ENCODE peak calls at places on chromosomes 16 and 17, in five cellular contexts. U is AG04450, T is GM23338, E is mesenchymal stem cell, C is cardiac muscle cell. B is an unnamed sample.

GRCh38 chr17:28330671-28331070 is 4.6 kb downstream of the IFT20 start:
- DNase-seq in U (no peak), E (no peak), T (no peak), C (no peak), B (no peak)

GRCh38 chr17:42132941-42133340 is 10.3 kb downstream of the HSPB9 start:
- DNase-seq in T (no peak), E (peak; percentile 91), U (no peak), C (peak; percentile 80), B (no peak)

GRCh38 chr16:13529193-13529982 is 390.6 kb upstream of the ERCC4 start:
- DNase-seq in U (no peak), C (no peak), T (no peak), E (no peak), B (peak; percentile 30)

GRCh38 chr16:54171855-54172537 is 114.6 kb downstream of the IRX3 start:
- DNase-seq in T (peak; percentile 45), E (peak; percentile 11), U (peak; percentile 10), C (peak; percentile 68), B (peak; percentile 50)

GRCh38 chr16:68985855-68986254 is 119.6 kb upstream of the HAS3 start:
- DNase-seq in T (no peak), E (peak; percentile 47), C (peak; percentile 48), U (peak; percentile 39), B (no peak)

GRCh38 chr16:23432176-23433128 is 20.5 kb downstream of the COG7 start:
- DNase-seq in E (no peak), U (no peak), C (no peak), T (no peak), B (no peak)

GRCh38 chr17:48048321-48049140 is at the start of gene NFE2L1:
- DNase-seq in C (peak; percentile 95), E (peak; percentile 95), U (peak; percentile 72), T (peak; percentile 89), B (peak; percentile 93)

GRCh38 chr17:4020096-4020495 is 55.9 kb upstream of the ATP2A3 start:
- DNase-seq in E (no peak), C (no peak), T (no peak), U (no peak), B (no peak)

GRCh38 chr17:13016881-13017622 is 775 bp downstream of the ELAC2 start:
- DNase-seq in U (no peak), T (no peak), E (peak; percentile 59), C (peak; percentile 19), B (no peak)

GRCh38 chr17:67021196-67021595 is 23.2 kb upstream of the CACNG1 start:
- DNase-seq in T (no peak), C (no peak), U (no peak), E (no peak), B (no peak)

GRCh38 chr17:30084773-30085172 is 31.8 kb upstream of the NSRP1 start:
- DNase-seq in T (no peak), C (no peak), U (no peak), E (no peak), B (no peak)

GRCh38 chr17:31511583-31511982 is 120.1 kb downstream of the RAB11FIP4 start:
- DNase-seq in U (no peak), E (no peak), C (no peak), T (no peak), B (no peak)

GRCh38 chr17:74491645-74492044 is 25.2 kb downstream of the CD300A start:
- DNase-seq in T (no peak), C (no peak), E (no peak), U (no peak), B (no peak)

GRCh38 chr16:65445313-65446260 is 323.7 kb upstream of the CDH11 start:
- DNase-seq in T (no peak), C (peak; percentile 7), U (no peak), E (no peak), B (no peak)

GRCh38 chr17:42642377-42642776 is 16.7 kb upstream of the TUBG2 start:
- DNase-seq in U (no peak), C (no peak), E (no peak), T (peak; percentile 53), B (no peak)

GRCh38 chr17:77131919-77132318 is 8.8 kb upstream of the SEC14L1 start:
- DNase-seq in T (no peak), E (peak; percentile 95), U (no peak), C (peak; percentile 81), B (peak; percentile 67)

GRCh38 chr17:76480676-76481075 is 13.3 kb downstream of the AANAT start:
- DNase-seq in T (no peak), C (peak; percentile 22), E (no peak), U (no peak), B (no peak)

GRCh38 chr16:81861915-81862314 is 82.8 kb downstream of the PLCG2 start:
- DNase-seq in C (no peak), U (no peak), T (no peak), E (no peak), B (no peak)

GRCh38 chr17:42459983-42460300 is 1.3 kb downstream of the ATP6V0A1 start:
- DNase-seq in U (no peak), C (peak; percentile 63), E (peak; percentile 81), T (no peak), B (peak; percentile 33)

GRCh38 chr16:25996052-25996451 is 304.3 kb downstream of the HS3ST4 start:
- DNase-seq in U (no peak), E (no peak), C (no peak), T (peak; percentile 41), B (no peak)

GRCh38 chr16:31181102-31181830 is 1.3 kb downstream of the FUS start:
- DNase-seq in E (peak; percentile 46), C (peak; percentile 53), U (no peak), T (no peak), B (peak; percentile 38)

GRCh38 chr16:85649978-85650863 is 37.1 kb downstream of the GSE1 start:
- DNase-seq in T (no peak), C (no peak), U (no peak), E (no peak), B (no peak)

GRCh38 chr17:4230142-4230541 is 33.6 kb downstream of the ANKFY1 start:
- DNase-seq in E (peak; percentile 99), T (peak; percentile 35), U (peak; percentile 93), C (peak; percentile 99), B (peak; percentile 86)

GRCh38 chr17:29640413-29640812 is 17.7 kb upstream of the CORO6 start:
- DNase-seq in C (peak; percentile 57), U (peak; percentile 27), T (no peak), E (peak; percentile 50), B (no peak)

GRCh38 chr16:23302045-23302956 is at the start of gene SCNN1B:
- DNase-seq in T (peak; percentile 71), U (no peak), C (no peak), E (no peak), B (no peak)

GRCh38 chr17:79111097-79111496 is 36.5 kb downstream of the ENGASE start:
- DNase-seq in T (no peak), E (no peak), U (no peak), C (no peak), B (no peak)

GRCh38 chr16:84606081-84606875 is 11.6 kb downstream of the COTL1 start:
- DNase-seq in T (no peak), U (no peak), E (no peak), C (no peak), B (no peak)

GRCh38 chr17:61551255-61551742 is 39.7 kb downstream of the NACA2 start:
- DNase-seq in E (peak; percentile 57), C (peak; percentile 69), U (no peak), T (peak; percentile 61), B (peak; percentile 63)

GRCh38 chr17:77737442-77738265 is 220.8 kb upstream of the TNRC6C start:
- DNase-seq in C (no peak), E (no peak), T (no peak), U (no peak), B (no peak)

GRCh38 chr16:68954871-68955635 is 111.7 kb downstream of the TANGO6 start:
- DNase-seq in U (no peak), E (no peak), C (no peak), T (no peak), B (no peak)

GRCh38 chr17:43871947-43872690 is 25.1 kb downstream of the CD300LG start:
- DNase-seq in C (no peak), E (no peak), T (no peak), U (no peak), B (no peak)

GRCh38 chr17:43874293-43874692 is 27.3 kb downstream of the CD300LG start:
- DNase-seq in C (no peak), U (no peak), T (no peak), E (no peak), B (peak; percentile 49)

GRCh38 chr17:43873091-43873490 is 26.1 kb downstream of the CD300LG start:
- DNase-seq in E (no peak), C (no peak), U (no peak), T (peak; percentile 56), B (no peak)

GRCh38 chr17:43875476-43876147 is 28.6 kb downstream of the CD300LG start:
- DNase-seq in T (no peak), C (no peak), U (no peak), E (no peak), B (no peak)

DNA sequence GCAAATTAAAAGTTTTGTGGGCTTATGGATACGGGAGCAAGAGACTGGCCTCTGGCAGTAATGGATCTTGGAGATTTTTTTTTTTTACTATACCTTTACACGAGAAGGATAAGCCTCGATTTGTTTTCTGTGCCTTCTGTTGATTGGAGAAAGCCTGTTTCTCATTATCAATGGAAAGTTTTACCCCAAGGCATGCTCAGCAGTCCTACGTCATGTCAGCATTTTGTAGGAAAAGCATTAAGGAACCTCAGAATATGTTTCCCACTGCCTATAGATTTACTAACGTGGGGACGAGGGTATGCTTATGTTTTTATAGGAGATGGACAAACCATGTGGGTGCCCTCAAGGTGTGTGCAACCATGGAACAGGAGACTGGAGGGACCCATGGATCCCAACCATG is 26.8 kb downstream of the CD300LG start:
- DNase-seq in C (no peak), U (no peak), E (no peak), T (no peak), B (no peak)
- H3K4me3 ChIP-seq in C (no peak overlapping the region), U (no peak overlapping the region), E (no peak overlapping the region), T (no peak overlapping the region), B (no peak overlapping the region)

DNA sequence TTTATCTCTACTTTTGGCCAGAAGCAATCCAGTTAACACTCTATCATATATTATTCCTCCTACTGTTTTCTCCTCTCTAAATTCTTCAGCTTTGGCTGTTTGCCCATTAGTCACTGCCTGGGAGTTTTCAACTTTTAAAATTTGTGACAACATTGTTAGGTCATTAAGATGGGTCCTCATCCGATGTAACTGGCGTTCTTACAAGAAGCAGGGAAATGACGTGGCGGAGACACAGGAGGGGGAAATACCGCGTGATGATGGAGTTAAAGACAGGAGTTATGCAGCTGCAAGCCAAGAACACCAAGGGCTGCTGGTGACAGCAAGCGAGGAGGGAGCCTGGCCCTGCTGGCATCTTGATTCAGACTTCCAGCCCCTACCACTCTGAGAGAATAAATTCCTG is 34.8 kb upstream of the CPHXL start:
- DNase-seq in T (no peak), C (peak; percentile 53), U (no peak), E (no peak), B (no peak)
- H3K27ac ChIP-seq in T (no peak overlapping the region), C (no peak overlapping the region), U (no peak overlapping the region), E (no peak overlapping the region), B (no peak overlapping the region)

DNA sequence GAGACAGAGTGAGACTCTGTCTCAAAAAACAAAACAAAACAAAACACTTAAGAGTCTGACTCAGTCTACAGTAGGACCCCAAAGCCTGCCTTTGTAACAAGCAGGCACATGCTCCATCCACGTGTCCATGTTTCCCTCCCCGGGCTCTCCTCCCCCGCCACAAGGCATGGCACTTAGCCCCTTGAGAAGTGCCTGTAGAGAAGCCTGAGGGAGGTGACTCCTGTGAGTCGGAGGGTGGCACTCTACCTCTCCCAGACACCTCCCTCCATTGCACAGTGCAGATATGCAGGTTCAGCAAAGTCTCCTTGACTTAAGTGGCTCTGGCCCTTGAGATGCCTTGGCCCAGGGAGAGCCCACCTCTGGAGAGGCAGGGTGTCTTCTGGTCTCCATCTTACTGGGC is 6.8 kb downstream of the FHOD1 start:
- DNase-seq in U (no peak), E (peak; percentile 77), C (no peak), T (no peak), B (no peak)
- H3K4me3 ChIP-seq in U (no peak overlapping the region), E (no peak overlapping the region), C (no peak overlapping the region), T (no peak overlapping the region), B (no peak overlapping the region)

GRCh38 chr17:50166518-50167181 is 845 bp downstream of the SGCA start:
- DNase-seq in E (no peak), U (no peak), T (no peak), C (no peak), B (no peak)
- H3K27ac ChIP-seq in E (no peak overlapping the region), U (no peak overlapping the region), T (no peak overlapping the region), C (peak overlapping the region; percentile 81), B (no peak overlapping the region)

B was measured in hepatocyte.